ENCODE peak calls at places on chromosomes 1 and 21, in five cellular contexts. D is brain microvascular endothelial cell, N is tibial artery, Z is lung, M is prostate gland. B is an unnamed sample.

GRCh38 chr1:220528679-220529529 is 968 bp downstream of the MARK1 start:
- DNase-seq in D (no peak), N (no peak), Z (no peak), M (peak), B (no peak)

GRCh38 chr1:2248127-2248826 is 20.2 kb downstream of the SKI start:
- DNase-seq in D (no peak), N (no peak), Z (no peak), M (peak), B (no peak)

GRCh38 chr1:8684590-8684989 is 132.8 kb downstream of the RERE start:
- DNase-seq in D (no peak), N (no peak), Z (no peak), M (no peak), B (no peak)

GRCh38 chr1:110630770-110631663 is 24.9 kb upstream of the KCNA2 start:
- DNase-seq in D (peak), N (no peak), Z (peak), M (peak), B (no peak)

GRCh38 chr1:11482904-11483479 is 4.0 kb downstream of the DISP3 start:
- DNase-seq in D (no peak), N (no peak), Z (no peak), M (no peak), B (no peak)

GRCh38 chr21:32653326-32653901 is 41.2 kb upstream of the CFAP298 start:
- DNase-seq in D (peak), N (no peak), Z (no peak), M (no peak), B (no peak)

GRCh38 chr1:37034301-37035013 is at the start of gene GRIK3:
- DNase-seq in D (no peak), N (no peak), Z (no peak), M (no peak), B (no peak)

GRCh38 chr1:193187114-193187513 is 701 bp upstream of the B3GALT2 start:
- DNase-seq in D (no peak), N (no peak), Z (no peak), M (no peak), B (no peak)

GRCh38 chr1:77407738-77408375 is 126.0 kb downstream of the AK5 start:
- DNase-seq in D (no peak), N (no peak), Z (no peak), M (no peak), B (no peak)

GRCh38 chr1:46204406-46204742 is 1.2 kb downstream of the LURAP1 start:
- DNase-seq in D (no peak), N (peak), Z (no peak), M (no peak), B (no peak)

GRCh38 chr1:215393476-215393875 is 173.6 kb upstream of the KCTD3 start:
- DNase-seq in D (no peak), N (no peak), Z (no peak), M (no peak), B (no peak)

GRCh38 chr1:156498447-156499193 is 2.0 kb downstream of the MEF2D start:
- DNase-seq in D (no peak), N (peak), Z (peak), M (no peak), B (no peak)

GRCh38 chr1:17861685-17862084 is 106.6 kb downstream of the ACTL8 start:
- DNase-seq in D (peak), N (no peak), Z (no peak), M (no peak), B (no peak)

GRCh38 chr1:52632732-52633290 is at the start of gene SHISAL2A:
- DNase-seq in D (no peak), N (no peak), Z (no peak), M (no peak), B (no peak)

GRCh38 chr1:234854648-234855039 is 244.7 kb upstream of the IRF2BP2 start:
- DNase-seq in D (no peak), N (no peak), Z (no peak), M (no peak), B (no peak)

GRCh38 chr1:114156538-114157274 is 3.0 kb upstream of the SYT6 start:
- DNase-seq in D (no peak), N (no peak), Z (no peak), M (no peak), B (no peak)

GRCh38 chr1:118999348-119000071 is 11.4 kb upstream of the TBX15 start:
- DNase-seq in D (no peak), N (no peak), Z (no peak), M (no peak), B (no peak)

GRCh38 chr1:99264201-99265021 is at the start of gene PLPPR4:
- DNase-seq in D (peak), N (no peak), Z (peak), M (no peak), B (no peak)

GRCh38 chr1:3356827-3357457 is 97.5 kb upstream of the ARHGEF16 start:
- DNase-seq in D (no peak), N (no peak), Z (no peak), M (no peak), B (no peak)

GRCh38 chr1:9537863-9538668 is 1.2 kb upstream of the SLC25A33 start:
- DNase-seq in D (no peak), N (no peak), Z (no peak), M (peak), B (no peak)

GRCh38 chr1:77874804-77875445 is 13.5 kb upstream of the NEXN start:
- DNase-seq in D (peak), N (no peak), Z (no peak), M (no peak), B (no peak)

GRCh38 chr1:229888561-229889001 is 178.5 kb upstream of the GALNT2 start:
- DNase-seq in D (no peak), N (no peak), Z (no peak), M (no peak), B (no peak)

GRCh38 chr1:91120915-91121314 is 99.1 kb upstream of the ZNF644 start:
- DNase-seq in D (no peak), N (no peak), Z (no peak), M (no peak), B (no peak)

GRCh38 chr1:18452550-18452949 is 28.2 kb upstream of the KLHDC7A start:
- DNase-seq in D (peak), N (no peak), Z (no peak), M (no peak), B (no peak)

GRCh38 chr1:65265296-65266271 is 43.8 kb upstream of the DNAJC6 start:
- DNase-seq in D (peak), N (peak), Z (no peak), M (peak), B (no peak)

GRCh38 chr1:54290443-54291184 is 90.6 kb downstream of the MRPL37 start:
- DNase-seq in D (no peak), N (peak), Z (no peak), M (peak), B (no peak)

GRCh38 chr1:1817262-1817661 is 39.0 kb upstream of the NADK start:
- DNase-seq in D (no peak), N (no peak), Z (no peak), M (no peak), B (no peak)

GRCh38 chr21:33205476-33205875 is 24.3 kb upstream of the IFNAR2 start:
- DNase-seq in D (no peak), N (no peak), Z (peak), M (no peak), B (no peak)

GRCh38 chr1:54334996-54335395 is 71.2 kb downstream of the SSBP3 start:
- DNase-seq in D (peak), N (no peak), Z (no peak), M (no peak), B (peak)

GRCh38 chr1:111378806-111379205 is 48.7 kb downstream of the OVGP1 start:
- DNase-seq in D (no peak), N (no peak), Z (no peak), M (no peak), B (no peak)

GRCh38 chr21:46100020-46100419 is 2.1 kb downstream of the COL6A2 start:
- DNase-seq in D (no peak), N (peak), Z (peak), M (no peak), B (no peak)
- H3K4me3 ChIP-seq in D (peak), N (peak), Z (no peak), M (no peak), B (peak)

DNA sequence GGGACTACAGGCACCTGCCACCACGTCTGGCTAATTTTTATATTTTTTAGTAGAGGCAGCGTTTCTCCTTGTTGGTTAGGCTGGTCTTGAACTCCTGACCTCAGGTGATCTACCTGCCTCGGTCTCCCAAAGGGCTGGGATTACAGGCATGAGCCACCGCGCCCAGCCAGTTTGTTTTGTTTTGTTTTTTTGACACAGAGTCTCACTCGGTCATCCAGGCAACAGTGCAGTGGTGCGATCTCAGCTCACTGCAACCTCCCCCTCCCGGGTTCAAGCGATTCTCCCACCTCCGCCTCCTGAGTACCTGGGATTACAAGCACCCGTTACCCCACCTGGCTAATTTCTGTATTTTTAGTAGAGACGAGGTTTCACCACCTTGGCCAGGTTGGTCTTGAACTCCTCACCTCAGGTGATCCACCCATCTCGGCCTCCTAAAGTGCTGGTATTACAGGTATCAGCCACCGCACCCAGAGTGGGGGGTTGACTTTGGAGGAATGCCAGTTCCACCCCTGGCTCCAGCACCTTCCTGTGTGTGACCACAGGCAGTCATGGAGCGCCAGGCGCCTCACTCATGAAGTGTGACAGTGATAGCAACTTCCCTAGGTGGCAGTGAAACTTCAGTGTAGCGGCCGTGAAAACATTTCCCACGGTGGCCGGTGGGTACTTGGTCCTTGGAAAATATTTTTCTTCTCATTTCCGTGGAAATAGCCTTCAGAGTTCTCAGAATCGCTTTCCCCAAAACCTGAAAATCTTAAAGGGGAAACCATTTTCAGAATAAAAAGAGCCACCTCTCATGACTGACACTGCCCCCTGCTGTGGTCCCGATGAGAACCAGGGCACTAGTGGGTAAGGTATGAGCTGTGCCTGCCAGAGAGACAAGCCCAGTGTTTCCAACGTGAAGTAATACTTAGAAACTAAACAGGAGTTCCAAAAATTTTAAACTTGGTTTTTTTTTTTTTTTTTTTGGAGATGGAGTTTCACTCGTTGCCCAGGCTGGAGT is 48.6 kb downstream of the WDR4 start:
- DNase-seq in D (no peak), N (no peak), Z (no peak), M (no peak), B (no peak)
- TF ChIP-seq CTCF in D (peak), N (no peak), Z (no peak), M (no peak), B (no peak)

GRCh38 chr1:245578751-245579150 is 424.0 kb downstream of the KIF26B start:
- DNase-seq in D (no peak), N (no peak), Z (no peak), M (no peak), B (no peak)

GRCh38 chr1:245579881-245580280 is 425.1 kb downstream of the KIF26B start:
- DNase-seq in D (no peak), N (no peak), Z (no peak), M (no peak), B (no peak)

GRCh38 chr1:245576323-245576722 is 421.5 kb downstream of the KIF26B start:
- DNase-seq in D (no peak), N (no peak), Z (no peak), M (no peak), B (no peak)

GRCh38 chr1:245577396-245578157 is 422.8 kb downstream of the KIF26B start:
- DNase-seq in D (no peak), N (no peak), Z (no peak), M (no peak), B (no peak)

GRCh38 chr1:245578306-245578705 is 423.5 kb downstream of the KIF26B start:
- DNase-seq in D (no peak), N (no peak), Z (no peak), M (no peak), B (no peak)
- H3K27ac ChIP-seq in D (no peak), N (no peak), Z (no peak), M (no peak), B (no peak)

GRCh38 chr1:115530407-115530806 is 111.4 kb upstream of the VANGL1 start:
- DNase-seq in D (peak), N (no peak), Z (no peak), M (no peak), B (no peak)
- H3K4me3 ChIP-seq in D (no peak), N (no peak), Z (no peak), M (no peak), B (no peak)

DNA sequence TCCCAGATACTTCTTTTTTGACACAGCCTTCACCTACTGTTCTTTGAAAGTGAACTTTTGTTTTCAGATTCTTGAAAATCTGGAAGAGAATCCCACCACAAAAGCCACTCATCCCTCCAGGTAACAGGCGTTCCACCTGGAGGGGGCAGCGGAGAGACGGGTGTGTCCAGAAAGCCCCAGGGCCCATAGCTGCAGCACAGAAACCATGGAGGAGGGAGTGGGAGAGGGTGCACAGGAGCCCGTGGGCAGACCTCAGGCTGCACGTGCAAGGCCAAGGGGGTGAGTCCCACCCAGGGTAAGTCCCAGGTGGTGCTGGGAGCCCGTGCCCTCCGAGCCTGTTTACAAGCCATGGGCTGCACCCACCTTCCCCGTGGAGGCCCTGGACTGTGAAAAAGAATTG is 86.5 kb downstream of the PSMG1 start:
- DNase-seq in D (no peak), N (peak), Z (no peak), M (no peak), B (no peak)
- TF ChIP-seq CTCF in D (peak), N (no peak), Z (no peak), M (no peak), B (no peak)

GRCh38 chr1:42282024-42282579 is 52.9 kb downstream of the FOXJ3 start:
- DNase-seq in D (peak), N (no peak), Z (no peak), M (no peak), B (peak)
- H3K27ac ChIP-seq in D (no peak), N (no peak), Z (peak), M (no peak), B (no peak)

GRCh38 chr1:20048563-20048962 is 21.4 kb upstream of the PLA2G5 start:
- DNase-seq in D (no peak), N (no peak), Z (no peak), M (no peak), B (no peak)
- H3K4me3 ChIP-seq in D (no peak), N (no peak), Z (no peak), M (no peak), B (no peak)

DNA sequence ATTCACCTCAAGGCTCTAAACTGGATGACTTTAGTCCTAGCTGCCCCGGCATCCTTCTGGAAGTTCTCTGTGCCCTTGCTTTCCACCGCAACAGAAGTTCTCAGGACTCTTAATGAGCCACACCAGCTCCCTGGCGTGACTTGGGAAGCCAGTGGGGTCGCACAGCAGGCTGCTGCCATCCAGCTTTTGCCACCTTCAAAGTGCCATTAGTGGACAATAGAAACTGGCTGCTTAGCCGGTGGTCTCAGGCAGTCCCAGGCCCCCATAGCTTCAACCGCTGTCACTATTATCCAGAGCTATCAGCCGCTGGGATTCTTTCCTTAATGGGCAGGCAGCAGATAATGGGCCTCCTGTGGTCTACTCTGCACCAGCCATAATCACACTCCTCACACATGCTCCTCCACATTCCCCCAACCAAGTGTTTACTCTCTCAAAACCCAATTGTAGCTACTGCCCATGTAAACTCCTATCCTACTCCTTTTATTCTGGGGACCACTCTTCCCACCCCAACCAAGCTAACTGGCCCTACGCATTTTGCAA is 37.3 kb downstream of the PLEKHA6 start:
- DNase-seq in D (no peak), N (no peak), Z (no peak), M (no peak), B (no peak)
- TF ChIP-seq CTCF in D (no peak), N (no peak), Z (no peak), M (no peak), B (no peak)

DNA sequence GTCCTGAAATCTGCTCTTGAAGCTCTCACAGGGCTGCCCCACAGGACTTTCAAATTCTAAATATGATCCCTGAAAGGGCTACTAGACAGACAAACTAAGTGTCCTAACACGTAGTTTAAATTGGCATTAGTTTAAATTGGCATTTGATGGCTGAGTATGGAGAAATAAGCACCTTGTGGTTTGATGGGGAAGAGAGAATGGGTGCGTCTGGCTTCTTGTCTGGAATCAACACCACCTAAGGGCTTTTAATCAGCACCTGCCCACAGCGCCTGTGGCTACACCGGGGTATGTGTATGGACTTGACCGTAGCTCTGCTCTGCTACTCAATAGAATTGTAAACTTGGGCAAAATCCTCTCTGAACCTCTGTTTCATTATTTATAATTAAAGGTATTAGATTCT is 5.7 kb upstream of the LAMB3 start:
- DNase-seq in D (no peak), N (no peak), Z (no peak), M (no peak), B (no peak)
- H3K27ac ChIP-seq in D (no peak), N (no peak), Z (no peak), M (no peak), B (no peak)

B was measured in AG04450.